ENCODE peak calls at places on chromosome 12, in seven cellular contexts. H, P, X, S, M, K and O are unnamed samples. For H3K36me3, the result is how much of the 10 kb centered on the place peaks cover.

GRCh38 chr12:95337176-95337575 is 119.6 kb downstream of the VEZT start:
- DNase-seq in S (no peak), K (no peak), P (no peak), X (no peak), H (no peak), M (no peak), O (no peak)

GRCh38 chr12:111757361-111758119 is 9.2 kb upstream of the ALDH2 start:
- DNase-seq in S (no peak), M (no peak), P (no peak), K (no peak), H (no peak), X (no peak), O (no peak)

GRCh38 chr12:115147916-115148315 is 463.9 kb upstream of the TBX3 start:
- DNase-seq in M (no peak), K (no peak), S (no peak), H (no peak), P (no peak), X (no peak), O (no peak)

GRCh38 chr12:79778802-79779201 is 88.0 kb upstream of the PAWR start:
- DNase-seq in X (no peak), H (no peak), M (no peak), S (no peak), P (no peak), K (no peak), O (no peak)

GRCh38 chr12:122837306-122838265 is 2.3 kb downstream of the HIP1R start:
- DNase-seq in X (peak), S (no peak), M (no peak), H (no peak), P (no peak), K (no peak), O (no peak)

GRCh38 chr12:83256581-83256980 is 569.9 kb downstream of the TMTC2 start:
- DNase-seq in H (no peak), K (no peak), S (no peak), X (no peak), M (no peak), P (no peak), O (no peak)

GRCh38 chr12:31931796-31932715 is 27.2 kb upstream of the RESF1 start:
- DNase-seq in X (no peak), M (no peak), S (no peak), H (no peak), K (no peak), P (no peak), O (no peak)

GRCh38 chr12:110277705-110278104 is 3.3 kb upstream of the ATP2A2 start:
- DNase-seq in M (no peak), S (no peak), K (no peak), P (no peak), X (no peak), H (no peak), O (no peak)

GRCh38 chr12:47349770-47350408 is 270.1 kb upstream of the AMIGO2 start:
- DNase-seq in X (no peak), M (peak), K (no peak), P (no peak), H (no peak), S (no peak), O (no peak)

GRCh38 chr12:104369708-104370107 is 66.2 kb downstream of the EID3 start:
- DNase-seq in P (no peak), H (no peak), S (no peak), K (no peak), X (no peak), M (no peak), O (no peak)

GRCh38 chr12:49335118-49335954 is 1.7 kb downstream of the C1QL4 start:
- DNase-seq in K (no peak), P (no peak), H (no peak), X (no peak), S (no peak), M (no peak), O (no peak)

GRCh38 chr12:6335451-6336078 is 6.3 kb downstream of the TNFRSF1A start:
- DNase-seq in P (peak), M (peak), H (no peak), S (peak), K (peak), X (peak), O (no peak)

GRCh38 chr12:49296034-49296835 is 1.3 kb downstream of the PRPH start:
- DNase-seq in S (peak), H (no peak), M (no peak), P (peak), X (peak), K (no peak), O (no peak)

GRCh38 chr12:76375939-76376338 is 27.7 kb upstream of the BBS10 start:
- DNase-seq in S (no peak), X (peak), K (no peak), M (no peak), P (no peak), H (no peak), O (no peak)

GRCh38 chr12:7180685-7181084 is 8.8 kb upstream of the PEX5 start:
- DNase-seq in X (no peak), H (no peak), M (no peak), K (no peak), P (no peak), S (no peak), O (no peak)

GRCh38 chr12:77493311-77493710 is 337.4 kb upstream of the NAV3 start:
- DNase-seq in H (no peak), P (no peak), M (no peak), K (no peak), X (no peak), S (no peak), O (no peak)

GRCh38 chr12:115885040-115885439 is 392.5 kb downstream of the MED13L start:
- DNase-seq in P (no peak), K (no peak), X (no peak), H (no peak), M (no peak), S (no peak), O (no peak)

GRCh38 chr12:52015393-52016081 is 8.8 kb downstream of the TAMALIN start:
- DNase-seq in K (no peak), M (no peak), P (no peak), S (no peak), H (no peak), X (no peak), O (no peak)

GRCh38 chr12:124764870-124765570 is 98.6 kb downstream of the SCARB1 start:
- DNase-seq in K (no peak), M (no peak), X (no peak), H (no peak), P (no peak), S (no peak), O (no peak)

GRCh38 chr12:27573972-27574371 is 50.0 kb downstream of the PPFIBP1 start:
- DNase-seq in H (peak), X (no peak), S (no peak), K (no peak), P (no peak), M (peak), O (no peak)

GRCh38 chr12:98213556-98213955 is 301.8 kb upstream of the TMPO start:
- DNase-seq in H (no peak), M (no peak), S (no peak), K (no peak), X (no peak), P (no peak), O (no peak)

GRCh38 chr12:72282721-72283120 is 10.6 kb downstream of the TRHDE start:
- DNase-seq in X (no peak), K (no peak), M (no peak), S (no peak), H (no peak), P (no peak), O (no peak)

GRCh38 chr12:88509347-88509746 is 70.9 kb downstream of the KITLG start:
- DNase-seq in H (no peak), S (no peak), K (no peak), M (no peak), P (no peak), X (no peak), O (no peak)

GRCh38 chr12:75270157-75270556 is 60.0 kb downstream of the CAPS2 start:
- DNase-seq in M (no peak), H (no peak), K (no peak), P (no peak), S (no peak), X (no peak), O (no peak)

GRCh38 chr12:116818341-116818856 is 62.8 kb downstream of the HRK start:
- DNase-seq in K (no peak), M (peak), H (no peak), S (peak), X (no peak), P (no peak), O (no peak)

DNA sequence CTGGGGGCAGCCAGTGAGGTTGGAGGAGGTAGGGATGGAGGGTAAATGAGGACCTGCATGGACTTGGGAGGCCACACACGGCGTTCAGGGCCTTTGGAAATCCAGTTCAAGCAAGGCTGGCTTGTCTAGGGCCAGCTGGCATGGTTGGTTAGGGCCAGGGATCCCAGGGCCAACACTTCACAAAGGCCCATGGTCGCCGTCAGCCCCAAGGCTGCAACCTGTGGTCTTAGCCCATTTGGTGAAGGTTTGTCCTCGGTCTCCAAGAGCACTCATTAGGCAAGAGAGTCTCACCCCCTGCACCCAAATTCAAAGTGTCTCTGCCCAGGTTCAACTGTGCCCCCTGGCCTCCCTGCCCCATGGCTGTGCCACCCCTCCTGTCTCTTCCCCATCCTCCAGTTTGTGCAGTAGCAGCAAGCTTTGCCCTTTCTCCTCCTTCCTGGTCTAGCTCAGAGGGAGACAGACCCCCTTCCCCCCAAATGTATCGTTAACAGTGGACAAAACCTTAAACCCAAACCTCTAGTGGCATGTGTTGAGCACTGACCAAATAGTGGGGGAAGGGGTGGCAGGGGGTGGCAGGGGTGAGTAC is 94.1 kb downstream of the NINJ2 start:
- DNase-seq in K (no peak), S (no peak), H (no peak), P (no peak), M (no peak), X (no peak), O (no peak)
- H3K9ac ChIP-seq in K (no peak), S (no peak), H (peak), P (no peak), M (no peak), X (peak), O (no peak)

DNA sequence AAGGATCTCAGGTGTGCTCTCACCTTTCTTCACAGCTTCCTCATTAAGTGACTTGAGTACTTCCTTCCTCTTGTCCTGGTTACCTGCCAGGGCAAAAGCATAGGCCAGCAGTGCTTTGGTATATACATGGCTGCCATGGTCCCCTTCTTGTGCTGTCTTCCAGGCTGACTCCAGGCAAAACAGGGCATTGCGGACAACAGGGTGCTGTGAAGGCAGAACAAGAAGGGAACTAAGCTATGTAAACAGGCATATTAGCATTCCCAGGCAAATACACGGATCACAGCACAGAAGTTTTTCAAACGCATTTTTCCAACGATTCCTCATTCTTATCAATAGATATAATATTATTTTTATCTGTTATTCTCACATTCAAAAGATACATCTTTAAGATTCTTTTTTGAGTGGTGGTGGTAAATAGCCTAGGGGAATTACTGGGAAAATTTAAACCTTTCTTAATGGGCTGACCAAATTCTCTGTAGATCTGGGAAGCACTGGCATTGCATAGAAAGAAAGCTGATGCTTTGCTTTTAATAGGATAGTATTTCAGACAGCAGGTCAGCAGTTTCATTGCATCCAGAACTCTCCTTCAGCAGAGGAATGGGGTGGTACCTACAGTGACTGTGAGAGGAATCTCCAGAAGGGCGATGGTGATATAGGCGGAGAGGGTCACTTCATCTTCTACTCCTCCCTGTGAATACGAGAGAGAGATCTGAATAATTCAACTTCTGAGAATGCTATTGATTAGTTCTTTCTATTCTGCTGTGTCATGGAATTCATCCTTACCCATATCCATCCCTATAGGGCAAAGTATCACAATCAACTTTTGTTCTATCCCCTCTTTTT is 38.8 kb downstream of the A2M start:
- DNase-seq in S (no peak), X (no peak), K (no peak), P (no peak), M (no peak), H (no peak), O (no peak)
- H3K36me3 ChIP-seq in S (under half), X (under half), K (under half), P (under half), M (under half), H (under half), O (under half)

GRCh38 chr12:68831272-68831671 is 23.3 kb downstream of the MDM2 start:
- DNase-seq in K (no peak), P (no peak), M (no peak), X (no peak), S (no peak), H (no peak), O (no peak)
- TF ChIP-seq POLR2AphosphoS5 in K (peak), P (no peak), M (peak), X (no peak), S (no peak), H (peak), O (no peak)

GRCh38 chr12:12406762-12407161 is 49.9 kb downstream of the BORCS5 start:
- DNase-seq in K (no peak), X (no peak), S (no peak), H (no peak), M (no peak), P (no peak), O (no peak)

GRCh38 chr12:12403264-12404248 is 46.7 kb downstream of the BORCS5 start:
- DNase-seq in S (no peak), X (peak), K (no peak), M (peak), P (no peak), H (no peak), O (peak)

GRCh38 chr12:12400793-12401192 is 43.9 kb downstream of the BORCS5 start:
- DNase-seq in H (no peak), X (no peak), P (no peak), K (no peak), M (no peak), S (no peak), O (no peak)

GRCh38 chr12:12405882-12406281 is 49.0 kb downstream of the BORCS5 start:
- DNase-seq in P (no peak), X (peak), K (no peak), H (no peak), M (no peak), S (no peak), O (no peak)

GRCh38 chr12:12404297-12404696 is 47.4 kb downstream of the BORCS5 start:
- DNase-seq in K (no peak), P (no peak), S (no peak), M (no peak), H (no peak), X (no peak), O (no peak)
- H3K9ac ChIP-seq in K (no peak), P (no peak), S (no peak), M (no peak), H (no peak), X (peak), O (no peak)

GRCh38 chr12:93841671-93842070 is 164.5 kb downstream of the CRADD start:
- DNase-seq in M (no peak), X (no peak), H (no peak), P (no peak), K (no peak), S (no peak), O (no peak)

GRCh38 chr12:93839076-93839475 is 161.9 kb downstream of the CRADD start:
- DNase-seq in M (no peak), S (no peak), K (no peak), P (no peak), X (no peak), H (no peak), O (no peak)

GRCh38 chr12:93836616-93837260 is 159.6 kb downstream of the CRADD start:
- DNase-seq in H (no peak), S (no peak), P (no peak), X (no peak), K (no peak), M (no peak), O (no peak)

GRCh38 chr12:93833946-93834345 is 156.8 kb downstream of the CRADD start:
- DNase-seq in P (no peak), S (no peak), K (no peak), M (no peak), H (no peak), X (no peak), O (no peak)

GRCh38 chr12:93838180-93838579 is 161.0 kb downstream of the CRADD start:
- DNase-seq in H (no peak), X (no peak), M (no peak), K (no peak), P (no peak), S (no peak), O (no peak)
- H3K36me3 ChIP-seq in H (under half), X (under half), M (under half), K (under half), P (under half), S (under half), O (under half)

GRCh38 chr12:113051759-113052158 is 4.8 kb upstream of the DTX1 start:
- DNase-seq in P (no peak), S (no peak), H (no peak), M (no peak), K (no peak), X (no peak), O (no peak)
- TF ChIP-seq POLR2AphosphoS5 in P (no peak), S (no peak), H (no peak), M (no peak), K (no peak), X (no peak), O (no peak)